ENCODE peak calls at places on chromosome 7, in six cellular contexts. Q is adipocyte, Y is transverse colon, Z is prostate gland, V is GM12878, E is mucosa of descending colon. G is an unnamed sample.
A peak's percentile ranks its signal among the peaks of the same experiment; 100 is the strongest.

GRCh38 chr7:134320201-134320600 is 3.5 kb upstream of the SLC35B4 start:
- DNase-seq in Q (peak; percentile 24), Y (no peak), Z (no peak), V (no peak), E (no peak), G (no peak)

GRCh38 chr7:151831606-151832005 is 45.3 kb downstream of the PRKAG2 start:
- DNase-seq in Q (no peak), Y (no peak), Z (no peak), V (no peak), E (no peak), G (peak; percentile 44)

GRCh38 chr7:126211875-126212274 is 1040.9 kb downstream of the GRM8 start:
- DNase-seq in Q (no peak), Y (no peak), Z (no peak), V (no peak), E (no peak), G (no peak)

GRCh38 chr7:90973146-90973545 is 291.1 kb upstream of the FZD1 start:
- DNase-seq in Q (peak; percentile 52), Y (no peak), Z (no peak), V (no peak), E (no peak), G (no peak)

GRCh38 chr7:64101126-64101942 is 56.1 kb downstream of the ZNF727 start:
- DNase-seq in Q (no peak), Y (no peak), Z (no peak), V (no peak), E (no peak), G (no peak)

GRCh38 chr7:1928555-1929348 is 258.7 kb downstream of the ELFN1 start:
- DNase-seq in Q (no peak), Y (peak; percentile 81), Z (peak; percentile 60), V (no peak), E (peak; percentile 85), G (no peak)

GRCh38 chr7:110043514-110043913 is 1047.4 kb upstream of the LRRN3 start:
- DNase-seq in Q (no peak), Y (no peak), Z (no peak), V (no peak), E (no peak), G (no peak)

GRCh38 chr7:148129023-148129422 is 461.5 kb upstream of the C7orf33 start:
- DNase-seq in Q (no peak), Y (no peak), Z (no peak), V (no peak), E (no peak), G (no peak)

GRCh38 chr7:84190016-84190705 is 4.4 kb downstream of the SEMA3A start:
- DNase-seq in Q (no peak), Y (no peak), Z (no peak), V (no peak), E (no peak), G (no peak)

GRCh38 chr7:50142421-50143113 is 49.5 kb upstream of the ZPBP start:
- DNase-seq in Q (peak; percentile 75), Y (no peak), Z (no peak), V (peak; percentile 24), E (peak; percentile 16), G (no peak)

DNA sequence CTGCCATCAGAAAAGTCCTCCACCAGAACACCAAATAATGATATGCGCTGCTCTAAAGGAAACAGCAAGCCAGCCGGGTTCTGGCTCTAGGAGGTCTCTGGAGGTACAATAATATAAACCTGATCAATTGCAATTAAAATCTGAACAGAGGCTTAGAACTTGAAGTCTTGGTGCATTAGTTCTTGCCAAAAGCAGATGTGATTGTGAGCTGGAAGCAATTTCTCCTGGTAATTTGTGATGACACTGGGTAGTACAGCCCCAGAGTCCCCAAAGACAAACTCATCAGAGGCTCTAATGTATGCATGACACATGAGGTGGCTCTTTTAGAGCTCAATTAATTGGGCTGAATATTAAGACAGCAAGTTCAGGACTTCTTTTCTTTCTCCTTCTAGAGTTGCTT is 3.3 kb downstream of the ETV1 start:
- DNase-seq in Q (no peak), Y (no peak), Z (no peak), V (no peak), E (no peak), G (no peak)
- H3K4me3 ChIP-seq in Q (no peak overlapping the region), Y (no peak overlapping the region), Z (no peak overlapping the region), V (no peak overlapping the region), E (no peak overlapping the region), G (no peak overlapping the region)

DNA sequence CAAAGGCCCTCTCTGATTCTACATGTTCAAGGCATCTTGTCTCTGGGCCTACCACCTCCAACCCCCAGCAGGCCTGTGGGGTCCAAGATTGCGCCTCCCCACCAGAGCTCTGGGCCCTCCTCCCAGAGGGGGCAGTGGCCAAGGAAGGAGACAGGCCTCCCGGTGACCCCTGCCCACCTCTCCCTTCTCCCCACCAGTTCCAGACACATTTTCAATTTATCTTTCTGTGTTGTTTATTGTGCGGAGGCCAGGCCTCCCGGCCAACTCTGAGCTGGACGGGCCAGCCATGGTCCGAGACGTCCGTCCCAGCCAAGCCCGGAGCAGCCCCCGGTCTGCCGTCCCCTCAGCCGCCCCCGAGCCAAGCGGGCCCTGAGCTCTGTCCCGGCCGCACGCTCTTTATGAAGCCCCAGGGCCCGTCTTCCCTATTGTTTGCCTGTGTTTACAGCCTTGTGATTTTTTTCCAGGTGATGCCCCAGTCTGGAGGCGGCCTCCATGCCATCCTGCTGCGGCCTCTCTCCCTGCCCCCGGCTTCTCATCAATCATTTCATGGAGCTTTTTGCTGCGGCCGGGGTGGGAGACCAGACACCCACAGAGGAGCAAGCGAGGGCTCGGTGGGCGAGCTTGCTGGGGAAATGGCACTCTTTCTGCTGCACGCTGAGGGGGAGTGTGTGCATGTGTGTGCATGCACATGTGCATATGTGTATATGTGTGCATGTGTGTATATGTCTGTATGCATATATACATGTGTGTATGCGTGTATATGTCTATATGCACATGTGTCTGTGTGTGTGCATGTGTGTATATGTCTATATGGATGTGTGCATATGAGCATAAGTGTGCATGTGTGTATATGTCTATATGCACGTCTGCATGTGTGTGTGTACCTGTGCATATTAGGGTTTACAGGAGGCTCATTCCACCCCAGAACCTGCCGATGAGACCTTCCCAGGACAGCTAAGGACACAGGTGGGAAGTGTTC is 52.7 kb upstream of the ELN start:
- DNase-seq in Q (no peak), Y (no peak), Z (no peak), V (no peak), E (no peak), G (no peak)
- H3K4me3 ChIP-seq in Q (no peak overlapping the region), Y (no peak overlapping the region), Z (no peak overlapping the region), V (no peak overlapping the region), E (no peak overlapping the region), G (no peak overlapping the region)

GRCh38 chr7:155431711-155432110 is 26.2 kb upstream of the EN2 start:
- DNase-seq in Q (no peak), Y (no peak), Z (no peak), V (no peak), E (no peak), G (no peak)

GRCh38 chr7:155429651-155430050 is 28.3 kb upstream of the EN2 start:
- DNase-seq in Q (no peak), Y (no peak), Z (no peak), V (no peak), E (no peak), G (no peak)

GRCh38 chr7:155430606-155431005 is 27.3 kb upstream of the EN2 start:
- DNase-seq in Q (no peak), Y (no peak), Z (no peak), V (no peak), E (no peak), G (no peak)

GRCh38 chr7:155428171-155428834 is 29.6 kb upstream of the EN2 start:
- DNase-seq in Q (no peak), Y (no peak), Z (no peak), V (no peak), E (no peak), G (no peak)

DNA sequence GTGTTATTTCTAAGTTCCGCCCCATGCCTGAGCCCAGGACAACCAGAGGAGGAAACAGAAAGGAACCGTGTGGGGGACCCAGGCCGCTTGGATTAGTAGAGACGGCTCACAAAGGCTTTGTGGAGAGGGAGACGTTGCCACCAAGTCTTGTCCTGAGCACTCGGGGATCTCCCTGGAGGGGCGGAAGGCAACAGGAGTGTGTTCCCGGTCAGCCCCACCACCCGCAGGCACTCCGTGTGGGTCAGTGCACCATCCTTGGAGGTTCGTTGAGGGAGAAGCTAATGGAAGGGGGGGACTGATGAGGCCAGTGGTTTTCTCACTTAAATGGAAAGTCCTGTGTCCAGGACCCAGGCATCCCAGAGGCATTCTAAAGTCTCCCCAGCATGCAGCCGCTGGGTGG is 26.7 kb upstream of the EN2 start:
- DNase-seq in Q (no peak), Y (no peak), Z (no peak), V (no peak), E (no peak), G (no peak)
- H3K4me3 ChIP-seq in Q (no peak overlapping the region), Y (no peak overlapping the region), Z (no peak overlapping the region), V (no peak overlapping the region), E (no peak overlapping the region), G (no peak overlapping the region)

DNA sequence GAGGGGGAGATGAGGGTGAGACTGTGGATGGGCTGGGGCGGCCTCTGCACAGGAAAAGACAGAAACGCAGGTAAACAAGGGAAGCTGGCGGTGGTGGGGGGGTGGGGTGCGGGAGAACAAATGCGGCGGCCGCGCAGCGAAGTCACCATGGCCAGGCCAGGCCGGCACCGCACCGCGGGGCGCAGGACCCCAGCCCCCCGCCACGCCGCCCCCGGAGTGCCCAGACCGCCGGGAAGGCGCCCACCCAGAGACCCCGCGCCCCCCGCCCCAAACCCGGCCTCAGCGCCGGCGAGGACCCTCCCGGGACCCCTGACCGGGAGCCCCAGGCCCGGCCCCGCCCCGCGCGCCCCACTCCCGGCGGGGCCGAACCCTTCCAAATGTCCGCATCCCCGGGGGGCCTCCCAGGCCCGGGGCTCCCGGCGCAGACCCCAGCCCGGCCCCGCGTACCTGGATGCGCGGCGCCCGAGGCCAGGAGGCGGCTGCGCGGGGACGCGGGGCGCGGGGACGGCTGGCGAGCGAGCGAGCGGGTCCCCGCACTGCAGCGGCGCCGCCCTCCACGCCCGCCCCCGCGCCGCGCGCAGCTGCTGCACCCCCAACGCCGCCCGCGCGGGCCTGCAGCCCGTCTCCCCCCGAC is 14.4 kb upstream of the DNAAF5 start:
- DNase-seq in Q (peak; percentile 60), Y (no peak), Z (no peak), V (no peak), E (no peak), G (no peak)
- H3K4me3 ChIP-seq in Q (no peak overlapping the region), Y (peak overlapping the region; percentile 54), Z (peak overlapping the region; percentile 49), V (no peak overlapping the region), E (no peak overlapping the region), G (no peak overlapping the region)

DNA sequence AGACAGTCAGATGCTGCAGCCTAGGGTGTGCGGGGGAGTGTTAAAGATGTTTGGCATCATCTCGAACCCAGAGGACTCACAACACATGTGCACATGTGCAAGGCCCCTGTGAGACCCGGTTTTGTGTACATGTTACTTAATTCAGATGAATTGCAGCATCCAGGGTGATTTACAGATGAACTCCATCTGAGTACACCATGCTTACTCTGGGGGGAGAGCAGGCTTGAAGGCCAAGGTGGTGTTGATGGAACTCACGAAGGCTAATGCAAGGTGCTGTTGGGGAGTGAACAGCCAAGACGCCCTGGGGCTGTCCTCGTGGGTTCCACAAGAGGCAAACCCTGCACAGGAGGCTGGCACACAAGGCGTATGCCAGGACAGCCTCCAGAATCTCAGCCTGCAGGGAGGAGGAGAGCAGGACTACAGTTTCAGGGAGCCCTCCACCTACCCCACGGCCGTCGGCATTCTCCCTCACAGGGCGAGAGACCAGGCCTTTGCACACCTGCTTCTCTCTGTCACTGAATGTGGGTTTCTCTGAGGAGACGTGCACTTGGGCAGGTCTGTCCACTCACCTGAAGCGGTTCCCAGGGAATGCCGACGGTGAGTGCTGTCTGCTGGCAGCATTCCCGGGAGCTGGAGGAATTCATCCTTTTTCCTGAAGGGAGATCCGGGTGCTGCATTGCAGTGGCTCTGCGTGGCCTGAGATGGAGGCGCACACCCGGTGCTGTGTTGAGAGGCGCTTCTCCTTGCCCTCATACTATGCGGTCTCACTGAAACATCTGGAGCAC is 178.5 kb upstream of the RNF32 start:
- DNase-seq in Q (no peak), Y (peak; percentile 14), Z (peak; percentile 48), V (no peak), E (no peak), G (no peak)
- H3K4me3 ChIP-seq in Q (no peak overlapping the region), Y (no peak overlapping the region), Z (no peak overlapping the region), V (no peak overlapping the region), E (no peak overlapping the region), G (no peak overlapping the region)

G was measured in RWPE2.